ENCODE peak calls at places on chromosomes 11 and 22, in five cellular contexts. L is transverse colon, O is body of pancreas, M is suprapubic skin, Z is tibial nerve. A is an unnamed sample.

GRCh38 chr11:118615282-118615979 is 8.0 kb downstream of the PHLDB1 start:
- DNase-seq in O (no peak), M (peak; percentile 56), L (no peak), Z (no peak), A (no peak)

GRCh38 chr11:68659158-68659921 is 25.0 kb upstream of the GAL start:
- DNase-seq in Z (peak; percentile 94), O (peak; percentile 53), L (peak; percentile 14), M (peak; percentile 79), A (peak; percentile 80)

GRCh38 chr22:19292262-19293230 is 1.0 kb upstream of the CLTCL1 start:
- DNase-seq in L (peak; percentile 18), Z (peak; percentile 73), O (peak; percentile 56), M (no peak), A (peak; percentile 72)

GRCh38 chr22:18970180-18970947 is 34.3 kb upstream of the PRODH start:
- DNase-seq in Z (no peak), M (no peak), O (peak; percentile 37), L (no peak), A (no peak)

GRCh38 chr11:17743808-17744119 is 9.2 kb downstream of the KCNC1 start:
- DNase-seq in L (no peak), M (no peak), Z (no peak), O (no peak), A (peak; percentile 20)

GRCh38 chr11:34769224-34769623 is 147.0 kb downstream of the APIP start:
- DNase-seq in L (no peak), Z (no peak), O (no peak), M (no peak), A (no peak)

GRCh38 chr11:72439455-72439854 is 5.1 kb upstream of the CLPB start:
- DNase-seq in O (no peak), M (no peak), Z (peak; percentile 31), L (no peak), A (no peak)

GRCh38 chr22:27809700-27810365 is 8.3 kb upstream of the MN1 start:
- DNase-seq in Z (no peak), L (no peak), O (no peak), M (no peak), A (no peak)

GRCh38 chr11:121829159-121829643 is 286.8 kb downstream of the BLID start:
- DNase-seq in L (no peak), O (no peak), M (no peak), Z (peak; percentile 26), A (peak; percentile 54)

GRCh38 chr11:107799245-107799859 is 59.2 kb downstream of the SLC35F2 start:
- DNase-seq in M (peak; percentile 90), L (peak; percentile 71), O (peak; percentile 79), Z (peak; percentile 85), A (peak; percentile 66)

GRCh38 chr11:10742460-10743208 is 8.4 kb upstream of the CTR9 start:
- DNase-seq in Z (no peak), O (no peak), M (no peak), L (no peak), A (peak; percentile 66)

GRCh38 chr22:35963237-35963810 is 65.3 kb downstream of the RBFOX2 start:
- DNase-seq in L (no peak), O (no peak), Z (no peak), M (no peak), A (no peak)

GRCh38 chr22:35970601-35971417 is 57.8 kb downstream of the RBFOX2 start:
- DNase-seq in Z (no peak), L (no peak), O (peak; percentile 26), M (no peak), A (no peak)

GRCh38 chr22:35967046-35967397 is 61.6 kb downstream of the RBFOX2 start:
- DNase-seq in Z (no peak), O (no peak), L (no peak), M (no peak), A (no peak)

GRCh38 chr22:35961480-35961902 is 67.1 kb downstream of the RBFOX2 start:
- DNase-seq in O (no peak), Z (no peak), M (no peak), L (no peak), A (peak; percentile 68)

GRCh38 chr22:35966314-35967045 is 62.1 kb downstream of the RBFOX2 start:
- DNase-seq in L (no peak), O (no peak), Z (no peak), M (no peak), A (no peak)
- TF ChIP-seq POLR2A in L (no peak), O (no peak), Z (no peak), M (no peak), A (no peak)

GRCh38 chr11:47239889-47240288 is 8.7 kb downstream of the ACP2 start:
- DNase-seq in Z (no peak), L (no peak), O (no peak), M (no peak), A (no peak)

GRCh38 chr11:47243454-47243853 is 5.2 kb downstream of the ACP2 start:
- DNase-seq in Z (no peak), M (no peak), O (no peak), L (no peak), A (no peak)

GRCh38 chr11:47241740-47242400 is 6.7 kb downstream of the ACP2 start:
- DNase-seq in L (no peak), M (no peak), Z (no peak), O (no peak), A (no peak)

GRCh38 chr11:47244664-47245350 is 3.8 kb downstream of the ACP2 start:
- DNase-seq in M (no peak), Z (no peak), L (peak; percentile 29), O (no peak), A (peak; percentile 28)

GRCh38 chr11:47242596-47243192 is 5.9 kb downstream of the ACP2 start:
- DNase-seq in Z (no peak), O (no peak), M (no peak), L (no peak), A (no peak)
- H3K27ac ChIP-seq in Z (no peak overlapping the region), O (no peak overlapping the region), M (no peak overlapping the region), L (no peak overlapping the region), A (no peak overlapping the region)

GRCh38 chr11:119889728-119890280 is 160.8 kb upstream of the NECTIN1 start:
- DNase-seq in O (no peak), M (no peak), Z (no peak), L (no peak), A (no peak)
- H3K27me3 ChIP-seq in O (no peaks in the 10 kb centered on the region), M (peaks cover 31% of the 10 kb centered on the region), Z (no peaks in the 10 kb centered on the region), L (no peaks in the 10 kb centered on the region), A (no peaks in the 10 kb centered on the region)

GRCh38 chr22:22384267-22384666 is 124.3 kb downstream of the ZNF280B start:
- DNase-seq in O (no peak), Z (no peak), M (no peak), L (no peak), A (no peak)
- TF ChIP-seq POLR2A in O (no peak), Z (no peak), M (no peak), L (no peak), A (no peak)

GRCh38 chr11:96894587-96894986 is 504.8 kb downstream of the JRKL start:
- DNase-seq in L (no peak), O (no peak), M (no peak), Z (no peak), A (no peak)
- H3K27ac ChIP-seq in L (no peak overlapping the region), O (no peak overlapping the region), M (no peak overlapping the region), Z (no peak overlapping the region), A (no peak overlapping the region)

DNA sequence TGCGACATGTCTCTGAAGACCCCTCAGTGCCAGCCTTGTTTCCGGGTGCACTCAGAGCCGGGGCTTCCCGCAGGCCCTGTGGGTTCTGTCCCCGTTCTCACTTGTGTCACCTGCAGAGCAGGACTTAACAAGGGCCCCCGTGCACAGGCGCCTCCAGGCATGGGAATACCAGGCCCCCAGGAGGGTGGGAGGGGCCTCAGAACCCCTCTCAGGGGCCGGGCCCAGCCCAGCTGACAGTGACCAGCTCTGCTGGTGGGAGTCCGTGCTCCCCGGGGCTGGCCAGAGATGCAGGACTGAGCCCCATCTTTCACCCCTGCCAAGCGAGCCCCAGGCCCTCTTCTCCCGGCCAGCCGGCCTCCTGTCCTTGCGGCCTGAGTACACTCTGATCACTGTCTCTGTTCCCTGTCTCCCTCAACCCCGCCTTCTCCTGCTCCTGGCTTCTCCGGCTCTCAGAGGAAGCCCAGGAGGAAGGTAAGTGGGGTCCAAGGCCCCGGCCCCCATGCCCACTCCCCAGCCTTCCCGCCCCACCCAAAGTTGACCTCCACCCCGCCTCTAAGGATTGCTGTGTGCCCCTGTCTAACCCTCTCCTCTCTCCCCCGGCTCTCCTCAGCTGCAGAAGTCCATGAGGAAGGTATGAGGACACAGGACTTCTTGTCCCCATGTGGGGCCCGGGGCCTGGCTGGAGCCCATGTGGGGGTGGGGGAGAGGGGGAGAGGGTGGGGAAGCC is 5.3 kb downstream of the TNNT3 start:
- DNase-seq in L (no peak), O (no peak), M (peak; percentile 79), Z (no peak), A (no peak)
- H3K27me3 ChIP-seq in L (no peaks in the 10 kb centered on the region), O (no peaks in the 10 kb centered on the region), M (no peaks in the 10 kb centered on the region), Z (no peaks in the 10 kb centered on the region), A (no peaks in the 10 kb centered on the region)